ENCODE peak calls at places on chromosomes 11 and 22, in ten cellular contexts. J is cardiac muscle cell, P is testis, A is dorsolateral prefrontal cortex, O is thoracic aorta, F is fibroblast of pulmonary artery, N is choroid plexus epithelial cell, C is fibroblast of lung, W is astrocyte of the cerebellum, I is tibial artery. Z is an unnamed sample.
A peak's percentile ranks its signal among the peaks of the same experiment; 100 is the strongest.

GRCh38 chr11:86524603-86525352 is 147.6 kb downstream of the ME3 start:
- DNase-seq in O (no peak), I (no peak), J (peak; percentile 53), N (peak; percentile 65), P (no peak), W (no peak), F (peak; percentile 46), C (peak; percentile 62), A (no peak), Z (peak; percentile 61)

GRCh38 chr11:893008-893654 is 17.5 kb downstream of the CHID1 start:
- DNase-seq in A (no peak), J (no peak), W (no peak), I (no peak), C (no peak), N (no peak), P (no peak), F (no peak), O (no peak), Z (no peak)

GRCh38 chr11:33116535-33116934 is 44.7 kb downstream of the CSTF3 start:
- DNase-seq in I (no peak), F (peak; percentile 6), A (no peak), N (peak; percentile 11), C (no peak), O (no peak), W (peak; percentile 18), J (no peak), P (no peak), Z (no peak)

GRCh38 chr11:8055836-8056526 is 25.0 kb upstream of the TUB start:
- DNase-seq in A (no peak), F (no peak), N (no peak), O (no peak), C (no peak), J (no peak), P (peak; percentile 11), I (peak; percentile 10), W (no peak), Z (no peak)

GRCh38 chr11:74948546-74948897 is 369 bp downstream of the XRRA1 start:
- DNase-seq in O (no peak), W (no peak), I (no peak), F (peak; percentile 30), A (no peak), J (peak; percentile 33), P (no peak), N (peak; percentile 44), C (no peak), Z (no peak)

GRCh38 chr11:105447936-105448702 is 161.8 kb upstream of the GRIA4 start:
- DNase-seq in P (no peak), F (no peak), J (no peak), N (no peak), A (no peak), C (no peak), O (no peak), I (no peak), W (no peak), Z (no peak)

GRCh38 chr11:8717876-8718753 is 35.5 kb downstream of the RPL27A start:
- DNase-seq in W (peak; percentile 71), A (no peak), O (no peak), N (peak; percentile 92), J (peak; percentile 93), P (peak; percentile 65), I (peak; percentile 58), C (peak; percentile 94), F (peak; percentile 91), Z (peak; percentile 72)

GRCh38 chr22:29478326-29479276 is 1.4 kb upstream of the NEFH start:
- DNase-seq in F (peak; percentile 21), O (no peak), N (peak; percentile 21), I (no peak), C (no peak), A (no peak), P (peak; percentile 55), W (no peak), J (peak; percentile 28), Z (no peak)

GRCh38 chr22:37328017-37328416 is 45.7 kb downstream of the CYTH4 start:
- DNase-seq in J (peak; percentile 54), N (peak; percentile 72), I (no peak), P (no peak), F (peak; percentile 59), W (peak; percentile 33), A (no peak), C (peak; percentile 47), O (no peak), Z (no peak)

GRCh38 chr11:118086913-118087768 is at the start of gene SMIM35:
- DNase-seq in I (no peak), F (no peak), P (peak; percentile 21), C (no peak), N (no peak), W (no peak), A (no peak), J (no peak), O (no peak), Z (no peak)

GRCh38 chr11:46855863-46856262 is 9.8 kb upstream of the CKAP5 start:
- DNase-seq in W (no peak), C (no peak), P (no peak), F (no peak), A (no peak), O (no peak), J (no peak), N (no peak), I (no peak), Z (no peak)

GRCh38 chr11:109197656-109198055 is 224.3 kb upstream of the C11orf87 start:
- DNase-seq in J (peak; percentile 59), N (peak; percentile 48), P (no peak), I (no peak), O (no peak), W (peak; percentile 8), A (no peak), F (peak; percentile 32), C (no peak), Z (no peak)

GRCh38 chr11:105942951-105943350 is 79.1 kb downstream of the MSANTD4 start:
- DNase-seq in W (no peak), I (no peak), N (peak; percentile 66), F (peak; percentile 39), P (no peak), A (no peak), C (peak; percentile 39), J (peak; percentile 13), O (no peak), Z (no peak)

GRCh38 chr22:32200752-32201151 is 4.1 kb downstream of the RFPL2 start:
- DNase-seq in I (no peak), N (no peak), O (no peak), F (no peak), P (no peak), W (no peak), A (no peak), C (no peak), J (no peak), Z (no peak)

GRCh38 chr11:76752321-76753175 is 30.6 kb upstream of the TSKU start:
- DNase-seq in F (peak; percentile 86), N (peak; percentile 45), W (no peak), J (peak; percentile 93), A (no peak), O (peak; percentile 84), P (peak; percentile 93), C (peak; percentile 93), I (peak; percentile 91), Z (no peak)

GRCh38 chr11:93917673-93918072 is 67.3 kb upstream of the VSTM5 start:
- DNase-seq in P (no peak), I (no peak), O (no peak), N (no peak), A (no peak), W (no peak), F (no peak), C (no peak), J (no peak), Z (no peak)

GRCh38 chr11:75001686-75002085 is 13.0 kb downstream of the NEU3 start:
- DNase-seq in W (no peak), O (no peak), A (no peak), F (no peak), I (no peak), C (no peak), N (no peak), J (no peak), P (no peak), Z (no peak)

GRCh38 chr11:43689167-43689566 is 8.6 kb downstream of the HSD17B12 start:
- DNase-seq in J (no peak), W (no peak), A (no peak), F (no peak), I (no peak), C (no peak), O (no peak), P (no peak), N (no peak), Z (no peak)

GRCh38 chr11:84722583-84723108 is 904.5 kb downstream of the DLG2 start:
- DNase-seq in N (no peak), W (no peak), P (no peak), C (no peak), I (no peak), A (no peak), J (no peak), O (no peak), F (no peak), Z (no peak)
- TF ChIP-seq CTCF in N (no peak), W (no peak), P (no peak), C (no peak), I (no peak), A (peak; percentile 19), J (no peak), O (no peak), F (no peak), Z (no peak)

DNA sequence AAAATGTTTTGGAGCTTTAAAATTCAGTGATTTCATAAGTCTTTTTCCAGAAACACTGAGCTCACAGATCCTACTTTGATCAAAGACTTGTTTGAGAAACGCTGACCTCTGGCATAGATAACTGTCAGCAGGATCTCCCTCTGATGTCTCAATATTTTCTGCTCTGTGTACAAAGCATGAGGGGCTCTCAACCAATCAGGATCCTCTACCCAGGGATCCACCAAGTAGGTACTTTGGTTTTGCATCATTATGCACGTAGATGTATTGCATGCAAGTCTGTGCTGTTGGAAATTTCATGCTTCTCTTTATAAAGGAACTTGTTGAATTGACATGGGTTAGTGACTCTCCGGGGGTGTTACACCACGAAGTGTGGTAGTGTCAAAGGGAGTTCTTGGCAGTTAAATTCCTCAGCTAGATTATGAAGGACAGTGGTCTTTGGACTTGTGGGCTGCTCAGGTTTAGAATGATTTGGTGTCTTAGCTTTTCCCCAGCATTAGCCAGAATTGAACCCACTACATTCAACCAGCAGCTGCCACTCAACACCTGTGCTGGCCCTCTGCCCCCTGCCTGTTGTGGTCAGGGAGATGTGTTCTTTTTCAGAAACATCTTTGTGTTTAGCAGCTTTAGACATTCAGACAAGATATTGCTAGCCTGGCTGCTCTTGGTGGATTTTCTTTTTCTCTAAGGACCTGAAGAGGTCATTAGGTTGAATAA is 1.7 kb upstream of the DIXDC1 start:
- DNase-seq in F (peak; percentile 57), W (no peak), C (peak; percentile 60), N (peak; percentile 84), I (no peak), A (no peak), P (no peak), O (no peak), J (peak; percentile 76), Z (no peak)
- H3K4me3 ChIP-seq in F (no peak overlapping the region), W (no peak overlapping the region), C (no peak overlapping the region), N (no peak overlapping the region), I (no peak overlapping the region), A (no peak overlapping the region), P (no peak overlapping the region), O (peak overlapping the region; percentile 78), J (no peak overlapping the region), Z (no peak overlapping the region)

GRCh38 chr11:78711732-78712131 is 137.1 kb upstream of the NARS2 start:
- DNase-seq in F (no peak), O (no peak), N (no peak), J (no peak), W (no peak), I (no peak), C (no peak), A (no peak), P (no peak), Z (no peak)
- TF ChIP-seq CTCF in F (no peak), O (no peak), N (no peak), J (no peak), W (no peak), I (no peak), C (no peak), A (no peak), P (no peak), Z (no peak)

GRCh38 chr22:18110194-18110943 is at the start of gene TUBA8:
- DNase-seq in N (peak; percentile 24), F (peak; percentile 15), O (peak; percentile 10), W (no peak), P (peak; percentile 44), I (peak; percentile 47), A (peak; percentile 40), J (peak; percentile 36), C (peak; percentile 20), Z (no peak)
- H3K4me3 ChIP-seq in N (peak within 1 kb of the TSS; percentile 44), F (peak within 1 kb of the TSS; percentile 40), O (peak within 1 kb of the TSS; percentile 72), W (peak within 1 kb of the TSS; percentile 40), P (peak within 1 kb of the TSS; percentile 59), I (peak within 1 kb of the TSS; percentile 50), A (peak within 1 kb of the TSS; percentile 38), J (peak within 1 kb of the TSS; percentile 33), C (peak within 1 kb of the TSS; percentile 28), Z (peak within 1 kb of the TSS; percentile 51)